ENCODE peak calls at places on chromosome 22, in eight cellular contexts. Z is IMR-90; D is activated CD4-positive, alpha-beta T cell treated with anti-CD3 and anti-CD28 coated beads for 4 hours; E is HuH-7; R is RWPE1; W is neural crest cell; K is prostate gland; V is amniotic stem cell. M is an unnamed sample.

GRCh38 chr22:32532819-32533128 is 58.2 kb downstream of the FBXO7 start:
- DNase-seq in Z (no peak), D (no peak), E (no peak), R (no peak), W (no peak), K (no peak), V (no peak), M (no peak)

GRCh38 chr22:32375678-32376450 is 18.2 kb downstream of the RFPL3 start:
- DNase-seq in Z (no peak), D (no peak), E (no peak), R (no peak), W (no peak), K (no peak), V (no peak), M (no peak)

GRCh38 chr22:46598737-46599424 is 21.3 kb upstream of the GRAMD4 start:
- DNase-seq in Z (peak), D (no peak), E (no peak), R (no peak), W (no peak), K (no peak), V (no peak), M (no peak)

GRCh38 chr22:42343551-42344081 is 73.2 kb upstream of the TCF20 start:
- DNase-seq in Z (no peak), D (peak), E (peak), R (no peak), W (no peak), K (no peak), V (no peak), M (no peak)

GRCh38 chr22:38853149-38853548 is 9.3 kb upstream of the NPTXR start:
- DNase-seq in Z (no peak), D (no peak), E (no peak), R (no peak), W (no peak), K (no peak), V (no peak), M (no peak)

GRCh38 chr22:31969789-31970489 is 25.6 kb downstream of the YWHAH start:
- DNase-seq in Z (peak), D (peak), E (peak), R (peak), W (peak), K (peak), V (peak), M (peak)

GRCh38 chr22:22928666-22929380 is 41.2 kb downstream of the IGLL5 start:
- DNase-seq in Z (peak), D (peak), E (no peak), R (peak), W (no peak), K (no peak), V (no peak), M (peak)

GRCh38 chr22:42933783-42934144 is 76.7 kb upstream of the ARFGAP3 start:
- DNase-seq in Z (peak), D (no peak), E (no peak), R (peak), W (no peak), K (peak), V (peak), M (no peak)

GRCh38 chr22:23282089-23282501 is 101.8 kb downstream of the BCR start:
- DNase-seq in Z (peak), D (no peak), E (no peak), R (peak), W (no peak), K (peak), V (peak), M (no peak)

GRCh38 chr22:37338539-37339246 is 56.4 kb downstream of the CYTH4 start:
- DNase-seq in Z (no peak), D (no peak), E (no peak), R (no peak), W (no peak), K (no peak), V (no peak), M (no peak)

GRCh38 chr22:49269371-49269770 is 558.3 kb downstream of the BRD1 start:
- DNase-seq in Z (no peak), D (no peak), E (no peak), R (no peak), W (no peak), K (no peak), V (no peak), M (no peak)

GRCh38 chr22:38865201-38866023 is 6.6 kb downstream of the CBX6 start:
- DNase-seq in Z (no peak), D (no peak), E (no peak), R (no peak), W (no peak), K (no peak), V (no peak), M (no peak)

GRCh38 chr22:26476705-26477340 is 6.8 kb downstream of the HPS4 start:
- DNase-seq in Z (peak), D (no peak), E (no peak), R (no peak), W (no peak), K (no peak), V (no peak), M (no peak)

GRCh38 chr22:27151407-27151806 is 494.0 kb downstream of the MIAT start:
- DNase-seq in Z (no peak), D (no peak), E (no peak), R (no peak), W (no peak), K (no peak), V (no peak), M (no peak)

GRCh38 chr22:20228939-20229272 is 39.2 kb downstream of the RTN4R start:
- DNase-seq in Z (no peak), D (no peak), E (no peak), R (no peak), W (no peak), K (no peak), V (no peak), M (no peak)

GRCh38 chr22:36417281-36417686 is 29.5 kb upstream of the MYH9 start:
- DNase-seq in Z (peak), D (no peak), E (no peak), R (peak), W (no peak), K (peak), V (no peak), M (no peak)

GRCh38 chr22:44142421-44143116 is 38.2 kb upstream of the PARVG start:
- DNase-seq in Z (no peak), D (no peak), E (no peak), R (no peak), W (no peak), K (no peak), V (no peak), M (no peak)

GRCh38 chr22:37708580-37709444 is 12.0 kb downstream of the TRIOBP start:
- DNase-seq in Z (no peak), D (no peak), E (no peak), R (no peak), W (no peak), K (no peak), V (no peak), M (no peak)

GRCh38 chr22:46056169-46057041 is 79.4 kb upstream of the WNT7B start:
- DNase-seq in Z (no peak), D (no peak), E (no peak), R (no peak), W (no peak), K (no peak), V (no peak), M (no peak)

GRCh38 chr22:49723478-49724029 is 104.1 kb downstream of the BRD1 start:
- DNase-seq in Z (no peak), D (no peak), E (no peak), R (no peak), W (no peak), K (no peak), V (no peak), M (no peak)

GRCh38 chr22:27401321-27401720 is 400.2 kb downstream of the MN1 start:
- DNase-seq in Z (peak), D (no peak), E (no peak), R (no peak), W (no peak), K (no peak), V (no peak), M (no peak)

GRCh38 chr22:49290711-49291110 is 537.0 kb downstream of the BRD1 start:
- DNase-seq in Z (no peak), D (no peak), E (no peak), R (no peak), W (no peak), K (no peak), V (no peak), M (no peak)

GRCh38 chr22:28112548-28113043 is 193.5 kb upstream of the PITPNB start:
- DNase-seq in Z (peak), D (no peak), E (peak), R (peak), W (no peak), K (no peak), V (no peak), M (no peak)

GRCh38 chr22:23012081-23012622 is 58.2 kb upstream of the GNAZ start:
- DNase-seq in Z (no peak), D (no peak), E (no peak), R (no peak), W (no peak), K (no peak), V (no peak), M (peak)

GRCh38 chr22:23509571-23510302 is 70.4 kb downstream of the IGLL1 start:
- DNase-seq in Z (peak), D (no peak), E (no peak), R (no peak), W (no peak), K (no peak), V (no peak), M (no peak)

GRCh38 chr22:46090051-46090591 is 60.2 kb upstream of the PPARA start:
- DNase-seq in Z (no peak), D (no peak), E (no peak), R (no peak), W (no peak), K (no peak), V (no peak), M (no peak)

GRCh38 chr22:37746366-37747089 is 49.7 kb downstream of the TRIOBP start:
- DNase-seq in Z (no peak), D (peak), E (peak), R (no peak), W (peak), K (no peak), V (no peak), M (no peak)

GRCh38 chr22:41286639-41287091 is 678 bp upstream of the RANGAP1 start:
- DNase-seq in Z (peak), D (peak), E (no peak), R (no peak), W (no peak), K (peak), V (no peak), M (peak)

GRCh38 chr22:21780259-21780658 is 44.7 kb upstream of the YPEL1 start:
- DNase-seq in Z (no peak), D (no peak), E (no peak), R (no peak), W (no peak), K (no peak), V (no peak), M (no peak)

GRCh38 chr22:38398609-38399401 is 56.2 kb downstream of the KCNJ4 start:
- DNase-seq in Z (peak), D (peak), E (peak), R (peak), W (peak), K (peak), V (peak), M (peak)

GRCh38 chr22:46738961-46739870 is 1.2 kb upstream of the CERK start:
- DNase-seq in Z (peak), D (peak), E (peak), R (peak), W (no peak), K (peak), V (peak), M (peak)

GRCh38 chr22:40479887-40480538 is 109.6 kb downstream of the SGSM3 start:
- DNase-seq in Z (peak), D (no peak), E (no peak), R (no peak), W (no peak), K (no peak), V (no peak), M (no peak)

GRCh38 chr22:26756675-26757293 is 99.4 kb downstream of the MIAT start:
- DNase-seq in Z (peak), D (no peak), E (peak), R (peak), W (peak), K (no peak), V (no peak), M (peak)